ENCODE peak calls at places on chromosome 6, in eight cellular contexts. One of them, this sample, is unnamed.

GRCh38 chr6:27468334-27468733 is 4.6 kb downstream of the ZNF184 start:
- DNase-seq in adrenal gland: no peak
- DNase-seq in right lobe of liver: no peak
- DNase-seq in sigmoid colon: no peak
- DNase-seq in transverse colon: no peak
- DNase-seq in testis: no peak
- DNase-seq in uterus: no peak
- DNase-seq in suprapubic skin: no peak
- DNase-seq in this sample: no peak

GRCh38 chr6:166343157-166343502 is 785 bp upstream of the SFT2D1 start:
- DNase-seq in adrenal gland: no peak
- DNase-seq in uterus: no peak
- DNase-seq in testis: no peak
- DNase-seq in suprapubic skin: no peak
- DNase-seq in sigmoid colon: no peak
- DNase-seq in transverse colon: no peak
- DNase-seq in right lobe of liver: no peak
- DNase-seq in this sample: no peak

GRCh38 chr6:87151786-87152527 is 3.4 kb upstream of the ZNF292 start:
- DNase-seq in right lobe of liver: peak; percentile 68
- DNase-seq in suprapubic skin: peak; percentile 84
- DNase-seq in testis: peak; percentile 74
- DNase-seq in adrenal gland: peak; percentile 64
- DNase-seq in sigmoid colon: peak; percentile 85
- DNase-seq in transverse colon: peak; percentile 70
- DNase-seq in uterus: peak; percentile 62
- DNase-seq in this sample: no peak

GRCh38 chr6:12024715-12025434 is 12.8 kb downstream of the HIVEP1 start:
- DNase-seq in sigmoid colon: no peak
- DNase-seq in adrenal gland: no peak
- DNase-seq in right lobe of liver: no peak
- DNase-seq in uterus: no peak
- DNase-seq in suprapubic skin: no peak
- DNase-seq in testis: no peak
- DNase-seq in transverse colon: no peak
- DNase-seq in this sample: no peak

GRCh38 chr6:132527791-132528190 is 10.3 kb upstream of the TAAR9 start:
- DNase-seq in uterus: no peak
- DNase-seq in right lobe of liver: no peak
- DNase-seq in adrenal gland: no peak
- DNase-seq in transverse colon: no peak
- DNase-seq in suprapubic skin: no peak
- DNase-seq in testis: no peak
- DNase-seq in sigmoid colon: no peak
- DNase-seq in this sample: no peak

GRCh38 chr6:28985396-28986164 is 19.5 kb downstream of the ZNF311 start:
- DNase-seq in uterus: peak; percentile 88
- DNase-seq in testis: peak; percentile 95
- DNase-seq in transverse colon: peak; percentile 86
- DNase-seq in right lobe of liver: peak; percentile 82
- DNase-seq in sigmoid colon: peak; percentile 93
- DNase-seq in suprapubic skin: peak; percentile 92
- DNase-seq in adrenal gland: peak; percentile 91
- DNase-seq in this sample: no peak

GRCh38 chr6:34146021-34146782 is at the start of gene GRM4:
- DNase-seq in suprapubic skin: no peak
- DNase-seq in transverse colon: no peak
- DNase-seq in sigmoid colon: peak; percentile 55
- DNase-seq in right lobe of liver: no peak
- DNase-seq in adrenal gland: no peak
- DNase-seq in testis: no peak
- DNase-seq in uterus: no peak
- DNase-seq in this sample: no peak

GRCh38 chr6:37492236-37493046 is 7.3 kb downstream of the CCDC167 start:
- DNase-seq in uterus: no peak
- DNase-seq in sigmoid colon: no peak
- DNase-seq in adrenal gland: no peak
- DNase-seq in testis: no peak
- DNase-seq in transverse colon: no peak
- DNase-seq in right lobe of liver: no peak
- DNase-seq in suprapubic skin: no peak
- DNase-seq in this sample: no peak

GRCh38 chr6:105616521-105616920 is 213.6 kb upstream of the PREP start:
- DNase-seq in adrenal gland: no peak
- DNase-seq in right lobe of liver: no peak
- DNase-seq in sigmoid colon: no peak
- DNase-seq in suprapubic skin: no peak
- DNase-seq in testis: no peak
- DNase-seq in uterus: no peak
- DNase-seq in transverse colon: no peak
- DNase-seq in this sample: no peak

GRCh38 chr6:112362827-112363565 is 15.9 kb downstream of the RFPL4B start:
- DNase-seq in uterus: no peak
- DNase-seq in sigmoid colon: no peak
- DNase-seq in suprapubic skin: no peak
- DNase-seq in transverse colon: no peak
- DNase-seq in right lobe of liver: no peak
- DNase-seq in testis: no peak
- DNase-seq in adrenal gland: no peak
- DNase-seq in this sample: no peak

GRCh38 chr6:25013249-25013648 is 77.5 kb upstream of the RIPOR2 start:
- DNase-seq in uterus: no peak
- DNase-seq in transverse colon: no peak
- DNase-seq in testis: no peak
- DNase-seq in right lobe of liver: no peak
- DNase-seq in adrenal gland: no peak
- DNase-seq in suprapubic skin: no peak
- DNase-seq in sigmoid colon: no peak
- DNase-seq in this sample: no peak

GRCh38 chr6:163768905-163769304 is 354.4 kb downstream of the QKI start:
- DNase-seq in right lobe of liver: no peak
- DNase-seq in testis: no peak
- DNase-seq in adrenal gland: no peak
- DNase-seq in uterus: no peak
- DNase-seq in suprapubic skin: no peak
- DNase-seq in transverse colon: no peak
- DNase-seq in sigmoid colon: no peak
- DNase-seq in this sample: no peak

GRCh38 chr6:39210437-39210836 is 18.8 kb downstream of the KCNK5 start:
- DNase-seq in suprapubic skin: no peak
- DNase-seq in adrenal gland: no peak
- DNase-seq in testis: no peak
- DNase-seq in right lobe of liver: no peak
- DNase-seq in uterus: no peak
- DNase-seq in transverse colon: no peak
- DNase-seq in sigmoid colon: no peak
- DNase-seq in this sample: no peak

GRCh38 chr6:108654465-108655106 is 93.9 kb downstream of the FOXO3 start:
- DNase-seq in uterus: no peak
- DNase-seq in right lobe of liver: no peak
- DNase-seq in transverse colon: no peak
- DNase-seq in testis: no peak
- DNase-seq in sigmoid colon: no peak
- DNase-seq in adrenal gland: no peak
- DNase-seq in suprapubic skin: no peak
- DNase-seq in this sample: no peak

GRCh38 chr6:34791842-34792604 is at the start of gene BLTP3A:
- DNase-seq in sigmoid colon: peak; percentile 76
- DNase-seq in transverse colon: peak; percentile 75
- DNase-seq in uterus: peak; percentile 34
- DNase-seq in testis: peak; percentile 79
- DNase-seq in suprapubic skin: peak; percentile 82
- DNase-seq in adrenal gland: peak; percentile 52
- DNase-seq in right lobe of liver: peak; percentile 73
- DNase-seq in this sample: peak; percentile 10

GRCh38 chr6:30901436-30901835 is 6.6 kb upstream of the GTF2H4 start:
- DNase-seq in adrenal gland: no peak
- DNase-seq in right lobe of liver: no peak
- DNase-seq in transverse colon: no peak
- DNase-seq in sigmoid colon: no peak
- DNase-seq in uterus: no peak
- DNase-seq in suprapubic skin: no peak
- DNase-seq in testis: no peak
- DNase-seq in this sample: no peak
- TF ChIP-seq POLR2A in adrenal gland: no peak
- TF ChIP-seq POLR2A in right lobe of liver: no peak
- TF ChIP-seq POLR2A in transverse colon: no peak
- TF ChIP-seq POLR2A in sigmoid colon: no peak
- TF ChIP-seq POLR2A in uterus: no peak
- TF ChIP-seq POLR2A in suprapubic skin: no peak
- TF ChIP-seq POLR2A in testis: no peak
- TF ChIP-seq POLR2A in this sample: no peak

DNA sequence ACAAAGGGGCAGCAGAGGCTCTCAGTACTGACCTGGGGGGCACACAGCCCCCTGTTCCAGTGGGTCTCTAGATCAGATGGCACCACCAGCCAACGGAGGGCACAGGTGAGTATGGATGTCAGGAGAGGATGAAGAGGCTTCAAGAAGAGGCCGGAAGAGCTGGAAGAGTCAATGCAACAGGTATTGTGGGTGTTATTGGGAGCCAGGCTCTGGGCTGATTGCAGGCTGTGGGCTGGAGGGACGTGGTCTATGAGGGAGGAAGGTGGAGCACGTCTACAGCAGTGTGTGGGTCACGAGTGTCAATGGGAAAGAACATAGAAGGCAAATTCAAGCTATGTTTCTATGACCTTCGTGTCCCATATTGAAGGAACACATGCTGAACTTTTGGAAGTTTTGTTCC is 18.8 kb upstream of the TAGAP start:
- DNase-seq in testis: no peak
- DNase-seq in sigmoid colon: no peak
- DNase-seq in right lobe of liver: no peak
- DNase-seq in transverse colon: no peak
- DNase-seq in suprapubic skin: no peak
- DNase-seq in uterus: no peak
- DNase-seq in adrenal gland: no peak
- DNase-seq in this sample: no peak
- H3K4me3 ChIP-seq in testis: no peak overlapping the region
- H3K4me3 ChIP-seq in sigmoid colon: no peak overlapping the region
- H3K4me3 ChIP-seq in right lobe of liver: no peak overlapping the region
- H3K4me3 ChIP-seq in transverse colon: no peak overlapping the region
- H3K4me3 ChIP-seq in suprapubic skin: no peak overlapping the region
- H3K4me3 ChIP-seq in uterus: no peak overlapping the region
- H3K4me3 ChIP-seq in adrenal gland: no peak overlapping the region
- H3K4me3 ChIP-seq in this sample: no peak overlapping the region

DNA sequence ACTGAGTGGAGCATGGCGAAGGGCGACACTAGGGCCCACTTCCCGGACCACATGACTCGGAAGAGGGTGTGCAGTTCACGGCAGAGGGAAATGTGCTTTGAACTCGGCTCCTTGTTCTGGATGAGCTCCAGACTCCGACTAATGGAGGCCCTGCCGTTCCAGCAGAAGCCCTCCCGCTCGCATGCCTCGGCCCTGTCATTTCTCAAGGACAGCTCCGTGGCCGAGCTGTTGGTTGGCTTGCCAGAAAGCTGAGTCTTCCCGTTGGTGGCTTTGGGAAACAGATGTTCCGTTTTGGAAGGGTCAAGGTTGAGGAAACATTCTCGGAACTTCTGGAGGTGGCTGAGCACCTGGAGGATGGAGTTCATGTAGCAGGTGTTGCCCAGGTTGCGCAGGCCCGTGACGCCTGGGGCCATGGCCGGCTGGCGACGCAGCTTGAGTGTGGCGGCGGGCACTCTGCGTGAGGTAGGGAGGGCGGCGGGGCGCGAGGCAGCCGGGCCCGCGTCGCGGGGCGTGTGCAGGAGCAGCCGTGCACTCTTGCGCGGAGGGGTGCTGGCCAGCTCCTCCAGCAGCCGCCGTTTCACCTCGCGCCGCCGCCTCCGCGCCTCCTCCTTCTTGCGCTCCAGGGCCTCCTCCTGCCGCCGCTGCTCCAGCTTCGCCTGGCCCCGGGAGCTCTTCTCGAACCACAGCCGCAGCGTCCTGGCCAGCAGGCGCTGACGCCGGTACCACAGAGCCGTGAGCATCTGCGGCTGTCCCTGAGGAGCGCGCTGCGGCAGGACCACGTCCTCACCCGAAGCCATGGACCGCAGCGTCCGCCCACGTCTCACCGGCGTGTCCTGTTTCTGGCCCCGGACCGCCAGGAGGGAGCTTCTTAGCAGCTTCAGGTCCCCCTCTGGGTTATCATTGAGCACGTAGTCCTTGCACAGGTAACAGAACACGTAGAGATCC is 18.6 kb downstream of the TOMM6 start:
- DNase-seq in uterus: no peak
- DNase-seq in testis: peak; percentile 33
- DNase-seq in suprapubic skin: no peak
- DNase-seq in transverse colon: no peak
- DNase-seq in sigmoid colon: no peak
- DNase-seq in adrenal gland: peak; percentile 61
- DNase-seq in right lobe of liver: no peak
- DNase-seq in this sample: no peak
- H3K36me3 ChIP-seq in uterus: no peaks in the 10 kb centered on the region
- H3K36me3 ChIP-seq in testis: no peaks in the 10 kb centered on the region
- H3K36me3 ChIP-seq in suprapubic skin: peaks cover 14% of the 10 kb centered on the region
- H3K36me3 ChIP-seq in transverse colon: no peaks in the 10 kb centered on the region
- H3K36me3 ChIP-seq in sigmoid colon: no peaks in the 10 kb centered on the region
- H3K36me3 ChIP-seq in adrenal gland: no peaks in the 10 kb centered on the region
- H3K36me3 ChIP-seq in right lobe of liver: no peaks in the 10 kb centered on the region
- H3K36me3 ChIP-seq in this sample: peaks cover 8% of the 10 kb centered on the region

GRCh38 chr6:146909376-146909775 is 294.8 kb upstream of the STXBP5 start:
- DNase-seq in adrenal gland: no peak
- DNase-seq in testis: no peak
- DNase-seq in sigmoid colon: no peak
- DNase-seq in suprapubic skin: no peak
- DNase-seq in transverse colon: no peak
- DNase-seq in right lobe of liver: no peak
- DNase-seq in uterus: no peak
- DNase-seq in this sample: no peak

GRCh38 chr6:146909886-146910285 is 294.3 kb upstream of the STXBP5 start:
- DNase-seq in uterus: no peak
- DNase-seq in suprapubic skin: no peak
- DNase-seq in right lobe of liver: no peak
- DNase-seq in testis: no peak
- DNase-seq in transverse colon: no peak
- DNase-seq in adrenal gland: no peak
- DNase-seq in sigmoid colon: no peak
- DNase-seq in this sample: no peak

GRCh38 chr6:146910611-146911010 is 293.6 kb upstream of the STXBP5 start:
- DNase-seq in right lobe of liver: no peak
- DNase-seq in adrenal gland: no peak
- DNase-seq in uterus: no peak
- DNase-seq in suprapubic skin: no peak
- DNase-seq in testis: no peak
- DNase-seq in transverse colon: no peak
- DNase-seq in sigmoid colon: no peak
- DNase-seq in this sample: no peak

GRCh38 chr6:146912730-146913680 is 291.2 kb upstream of the STXBP5 start:
- DNase-seq in adrenal gland: no peak
- DNase-seq in sigmoid colon: no peak
- DNase-seq in suprapubic skin: no peak
- DNase-seq in right lobe of liver: no peak
- DNase-seq in uterus: no peak
- DNase-seq in transverse colon: no peak
- DNase-seq in testis: no peak
- DNase-seq in this sample: no peak

DNA sequence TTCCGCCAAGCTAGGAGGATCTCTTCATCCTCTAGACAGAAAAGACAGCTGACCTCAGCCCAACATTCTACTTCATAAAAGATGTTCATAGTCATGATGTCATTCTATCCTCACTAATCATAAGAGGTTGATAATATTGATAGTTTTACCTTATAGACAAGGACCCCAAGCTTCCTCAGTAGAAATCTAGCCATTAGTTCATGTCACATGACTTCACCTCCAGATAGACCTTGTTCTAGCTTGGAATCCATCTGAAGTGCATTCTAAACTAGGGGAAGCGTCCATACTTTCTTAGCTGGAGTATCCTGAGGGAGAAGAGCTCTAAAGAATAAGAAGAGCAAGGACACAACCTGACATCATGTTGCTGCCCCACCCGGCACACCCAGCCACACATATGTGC is 292.6 kb upstream of the STXBP5 start:
- DNase-seq in right lobe of liver: no peak
- DNase-seq in uterus: no peak
- DNase-seq in transverse colon: no peak
- DNase-seq in adrenal gland: no peak
- DNase-seq in sigmoid colon: no peak
- DNase-seq in suprapubic skin: no peak
- DNase-seq in testis: no peak
- DNase-seq in this sample: no peak
- TF ChIP-seq POLR2A in right lobe of liver: no peak
- TF ChIP-seq POLR2A in uterus: no peak
- TF ChIP-seq POLR2A in transverse colon: no peak
- TF ChIP-seq POLR2A in adrenal gland: no peak
- TF ChIP-seq POLR2A in sigmoid colon: no peak
- TF ChIP-seq POLR2A in suprapubic skin: no peak
- TF ChIP-seq POLR2A in testis: no peak
- TF ChIP-seq POLR2A in this sample: no peak